ENCODE peak calls at places on chromosomes 7 and 10, in seven cellular contexts. One of them, this sample, is unnamed.

GRCh38 chr10:112588225-112588990 is 141.4 kb downstream of the VTI1A start:
- DNase-seq in GM12891: no peak
- DNase-seq in lower leg skin: no peak
- DNase-seq in A549: no peak
- DNase-seq in upper lobe of left lung: no peak
- DNase-seq in Peyer's patch: no peak
- DNase-seq in heart left ventricle: no peak
- DNase-seq in this sample: no peak

GRCh38 chr10:79050896-79051555 is 17.7 kb upstream of the ZMIZ1 start:
- DNase-seq in GM12891: no peak
- DNase-seq in lower leg skin: peak
- DNase-seq in A549: no peak
- DNase-seq in upper lobe of left lung: peak
- DNase-seq in Peyer's patch: no peak
- DNase-seq in heart left ventricle: no peak
- DNase-seq in this sample: no peak

GRCh38 chr10:74290703-74291102 is 139.7 kb downstream of the ADK start:
- DNase-seq in GM12891: no peak
- DNase-seq in lower leg skin: no peak
- DNase-seq in A549: no peak
- DNase-seq in upper lobe of left lung: no peak
- DNase-seq in Peyer's patch: no peak
- DNase-seq in heart left ventricle: no peak
- DNase-seq in this sample: no peak

GRCh38 chr7:149004405-149005370 is 23.6 kb downstream of the PDIA4 start:
- DNase-seq in GM12891: no peak
- DNase-seq in lower leg skin: no peak
- DNase-seq in A549: no peak
- DNase-seq in upper lobe of left lung: no peak
- DNase-seq in Peyer's patch: no peak
- DNase-seq in heart left ventricle: no peak
- DNase-seq in this sample: no peak

GRCh38 chr7:1526271-1526754 is 4.2 kb upstream of the MAFK start:
- DNase-seq in GM12891: no peak
- DNase-seq in lower leg skin: no peak
- DNase-seq in A549: peak
- DNase-seq in upper lobe of left lung: no peak
- DNase-seq in Peyer's patch: no peak
- DNase-seq in heart left ventricle: no peak
- DNase-seq in this sample: no peak

GRCh38 chr7:14690075-14690474 is 212.5 kb downstream of the DGKB start:
- DNase-seq in GM12891: no peak
- DNase-seq in lower leg skin: no peak
- DNase-seq in A549: no peak
- DNase-seq in upper lobe of left lung: no peak
- DNase-seq in Peyer's patch: no peak
- DNase-seq in heart left ventricle: no peak
- DNase-seq in this sample: no peak

GRCh38 chr7:24573554-24574338 is 494 bp downstream of the PALS2 start:
- DNase-seq in GM12891: peak
- DNase-seq in lower leg skin: peak
- DNase-seq in A549: peak
- DNase-seq in upper lobe of left lung: peak
- DNase-seq in Peyer's patch: peak
- DNase-seq in heart left ventricle: peak
- DNase-seq in this sample: peak

GRCh38 chr10:98492763-98493162 is 46.0 kb upstream of the HPS1 start:
- DNase-seq in GM12891: no peak
- DNase-seq in lower leg skin: no peak
- DNase-seq in A549: no peak
- DNase-seq in upper lobe of left lung: no peak
- DNase-seq in Peyer's patch: no peak
- DNase-seq in heart left ventricle: no peak
- DNase-seq in this sample: no peak

GRCh38 chr10:123926401-123927264 is 35.0 kb upstream of the CPXM2 start:
- DNase-seq in GM12891: no peak
- DNase-seq in lower leg skin: no peak
- DNase-seq in A549: peak
- DNase-seq in upper lobe of left lung: no peak
- DNase-seq in Peyer's patch: no peak
- DNase-seq in heart left ventricle: no peak
- DNase-seq in this sample: no peak

GRCh38 chr7:44158060-44158872 is 17.1 kb upstream of the MYL7 start:
- DNase-seq in GM12891: no peak
- DNase-seq in lower leg skin: peak
- DNase-seq in A549: no peak
- DNase-seq in upper lobe of left lung: no peak
- DNase-seq in Peyer's patch: no peak
- DNase-seq in heart left ventricle: no peak
- DNase-seq in this sample: no peak

DNA sequence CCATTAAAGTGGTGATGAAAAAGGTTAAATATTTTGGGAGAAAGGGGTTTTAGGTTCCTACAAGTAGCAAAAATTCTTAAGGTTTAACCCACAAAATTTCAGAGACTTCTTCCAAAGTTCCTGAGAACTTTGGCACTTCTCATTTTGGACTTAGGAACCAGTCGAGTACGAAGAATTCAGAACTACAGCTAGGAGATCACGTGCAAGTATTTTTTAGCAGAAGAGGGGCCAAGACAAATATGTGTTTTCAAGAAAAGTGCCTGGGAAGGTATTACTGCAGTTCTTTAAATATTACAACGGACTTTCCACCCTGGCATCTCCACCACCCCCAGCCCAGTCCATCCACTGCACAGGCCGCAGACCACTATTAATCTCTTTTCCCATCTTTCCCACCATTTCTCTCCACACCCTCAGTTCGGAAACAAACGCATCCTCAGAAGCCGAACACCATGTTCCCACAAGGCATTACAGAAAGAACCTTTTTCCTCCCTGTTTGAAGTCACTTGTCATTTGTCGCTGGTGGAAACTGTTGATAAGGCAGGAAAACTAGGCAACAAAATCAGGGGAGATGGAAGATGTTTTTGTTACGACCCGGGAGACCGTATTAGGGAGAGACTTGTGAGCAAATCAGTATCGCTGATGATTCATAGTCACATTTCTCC is 7.1 kb downstream of the INHBA start:
- DNase-seq in GM12891: no peak
- DNase-seq in lower leg skin: no peak
- DNase-seq in A549: peak
- DNase-seq in upper lobe of left lung: no peak
- DNase-seq in Peyer's patch: no peak
- DNase-seq in heart left ventricle: no peak
- DNase-seq in this sample: no peak
- TF ChIP-seq POLR2A in GM12891: no peak
- TF ChIP-seq POLR2A in lower leg skin: no peak
- TF ChIP-seq POLR2A in A549: no peak
- TF ChIP-seq POLR2A in upper lobe of left lung: no peak
- TF ChIP-seq POLR2A in Peyer's patch: no peak
- TF ChIP-seq POLR2A in heart left ventricle: no peak
- TF ChIP-seq POLR2A in this sample: no peak

GRCh38 chr7:23475579-23475844 is 5.2 kb upstream of the IGF2BP3 start:
- DNase-seq in GM12891: no peak
- DNase-seq in lower leg skin: no peak
- DNase-seq in A549: no peak
- DNase-seq in upper lobe of left lung: no peak
- DNase-seq in Peyer's patch: no peak
- DNase-seq in heart left ventricle: no peak
- DNase-seq in this sample: no peak

GRCh38 chr7:23474829-23475578 is 4.7 kb upstream of the IGF2BP3 start:
- DNase-seq in GM12891: no peak
- DNase-seq in lower leg skin: no peak
- DNase-seq in A549: no peak
- DNase-seq in upper lobe of left lung: no peak
- DNase-seq in Peyer's patch: no peak
- DNase-seq in heart left ventricle: no peak
- DNase-seq in this sample: no peak

GRCh38 chr7:23473848-23474097 is 3.5 kb upstream of the IGF2BP3 start:
- DNase-seq in GM12891: no peak
- DNase-seq in lower leg skin: no peak
- DNase-seq in A549: no peak
- DNase-seq in upper lobe of left lung: no peak
- DNase-seq in Peyer's patch: no peak
- DNase-seq in heart left ventricle: no peak
- DNase-seq in this sample: no peak

GRCh38 chr7:23472974-23473847 is 2.9 kb upstream of the IGF2BP3 start:
- DNase-seq in GM12891: no peak
- DNase-seq in lower leg skin: no peak
- DNase-seq in A549: peak
- DNase-seq in upper lobe of left lung: no peak
- DNase-seq in Peyer's patch: no peak
- DNase-seq in heart left ventricle: no peak
- DNase-seq in this sample: peak

DNA sequence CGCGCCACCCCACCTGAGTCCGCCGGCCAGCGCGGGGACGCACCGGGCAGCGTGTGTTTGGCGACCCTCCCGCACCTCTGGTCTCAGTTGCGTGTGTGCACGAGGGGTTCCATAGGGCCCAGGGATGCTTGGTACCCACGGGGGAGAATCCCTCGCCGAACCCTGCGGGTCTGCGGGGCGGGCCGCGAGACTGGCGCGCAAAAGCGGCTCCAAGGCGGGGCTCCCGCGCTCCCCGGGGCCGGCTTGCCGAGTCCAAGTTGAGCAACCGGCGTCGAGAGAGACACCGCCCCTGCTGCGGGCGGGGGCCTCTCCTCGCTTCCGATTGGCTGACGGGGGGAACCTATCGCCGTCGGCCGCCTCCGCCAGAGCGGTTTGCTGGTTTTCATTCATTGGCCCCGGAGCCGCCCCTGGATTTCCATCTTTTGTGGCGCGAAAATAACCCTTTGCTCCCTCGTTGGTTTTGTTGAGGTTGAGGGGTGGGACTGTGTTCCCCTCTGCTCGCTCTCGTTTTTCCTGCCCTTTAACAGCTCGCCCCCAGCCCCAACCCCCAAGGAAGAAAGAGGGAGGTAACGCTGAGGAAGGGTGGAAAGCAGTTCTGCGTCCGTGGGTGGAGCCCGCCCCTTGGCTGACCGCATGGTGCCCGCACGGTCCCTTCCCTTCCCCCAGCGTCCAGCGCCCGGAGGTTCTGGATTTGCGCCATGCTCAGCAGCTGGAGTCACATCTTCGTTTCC is 4.0 kb upstream of the IGF2BP3 start:
- DNase-seq in GM12891: peak
- DNase-seq in lower leg skin: peak
- DNase-seq in A549: peak
- DNase-seq in upper lobe of left lung: peak
- DNase-seq in Peyer's patch: no peak
- DNase-seq in heart left ventricle: peak
- DNase-seq in this sample: peak
- TF ChIP-seq POLR2A in GM12891: peak
- TF ChIP-seq POLR2A in lower leg skin: no peak
- TF ChIP-seq POLR2A in A549: peak
- TF ChIP-seq POLR2A in upper lobe of left lung: no peak
- TF ChIP-seq POLR2A in Peyer's patch: no peak
- TF ChIP-seq POLR2A in heart left ventricle: no peak
- TF ChIP-seq POLR2A in this sample: no peak

DNA sequence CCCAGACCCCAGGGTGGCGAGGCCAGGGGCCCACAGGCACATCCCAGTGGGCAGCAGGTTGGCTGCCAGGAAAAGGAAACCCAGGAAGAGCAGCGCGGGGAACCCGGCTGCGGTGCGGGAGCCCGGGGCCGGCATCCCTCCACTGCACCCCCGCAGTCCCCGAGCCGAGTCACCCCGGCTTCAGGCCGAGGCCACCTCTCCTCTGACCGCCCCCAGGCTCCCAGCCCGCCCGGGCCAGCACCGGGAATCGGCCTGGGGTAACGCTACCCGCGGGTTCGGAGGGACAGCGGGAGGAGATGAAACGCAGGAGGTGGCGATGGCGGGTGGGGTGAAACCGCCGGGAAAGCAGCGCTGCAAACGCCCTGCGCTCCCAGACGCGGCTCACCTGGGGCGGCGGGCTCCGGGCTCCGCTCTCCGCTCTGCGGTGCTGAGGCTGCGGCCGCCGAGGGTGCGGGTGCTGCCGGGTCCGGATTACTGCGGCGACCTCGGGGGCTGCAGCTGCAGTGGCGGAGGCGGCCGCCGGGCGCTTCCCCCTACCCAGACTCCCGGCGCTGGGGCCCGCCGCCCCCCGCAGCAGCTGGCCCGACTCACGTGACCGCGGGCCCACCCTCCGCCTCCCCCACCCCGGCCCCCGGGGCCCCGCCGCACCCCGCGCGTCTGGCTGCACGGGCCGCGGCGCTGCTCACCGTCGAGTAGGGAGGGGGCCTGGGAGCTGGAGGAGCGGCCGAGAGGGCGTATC is at the start of gene SCRN1:
- DNase-seq in GM12891: peak
- DNase-seq in lower leg skin: peak
- DNase-seq in A549: peak
- DNase-seq in upper lobe of left lung: peak
- DNase-seq in Peyer's patch: peak
- DNase-seq in heart left ventricle: peak
- DNase-seq in this sample: peak
- TF ChIP-seq POLR2A in GM12891: no peak
- TF ChIP-seq POLR2A in lower leg skin: no peak
- TF ChIP-seq POLR2A in A549: peak
- TF ChIP-seq POLR2A in upper lobe of left lung: no peak
- TF ChIP-seq POLR2A in Peyer's patch: no peak
- TF ChIP-seq POLR2A in heart left ventricle: no peak
- TF ChIP-seq POLR2A in this sample: no peak

GRCh38 chr7:29485376-29486190 is 78.1 kb upstream of the PRR15 start:
- DNase-seq in GM12891: no peak
- DNase-seq in lower leg skin: no peak
- DNase-seq in A549: no peak
- DNase-seq in upper lobe of left lung: no peak
- DNase-seq in Peyer's patch: no peak
- DNase-seq in heart left ventricle: no peak
- DNase-seq in this sample: no peak

GRCh38 chr7:29487424-29487823 is 76.2 kb upstream of the PRR15 start:
- DNase-seq in GM12891: no peak
- DNase-seq in lower leg skin: no peak
- DNase-seq in A549: no peak
- DNase-seq in upper lobe of left lung: no peak
- DNase-seq in Peyer's patch: no peak
- DNase-seq in heart left ventricle: no peak
- DNase-seq in this sample: no peak

GRCh38 chr7:29484280-29484679 is 79.4 kb upstream of the PRR15 start:
- DNase-seq in GM12891: no peak
- DNase-seq in lower leg skin: no peak
- DNase-seq in A549: no peak
- DNase-seq in upper lobe of left lung: no peak
- DNase-seq in Peyer's patch: no peak
- DNase-seq in heart left ventricle: no peak
- DNase-seq in this sample: no peak

GRCh38 chr7:29488203-29488970 is 75.2 kb upstream of the PRR15 start:
- DNase-seq in GM12891: no peak
- DNase-seq in lower leg skin: no peak
- DNase-seq in A549: no peak
- DNase-seq in upper lobe of left lung: no peak
- DNase-seq in Peyer's patch: no peak
- DNase-seq in heart left ventricle: no peak
- DNase-seq in this sample: no peak

DNA sequence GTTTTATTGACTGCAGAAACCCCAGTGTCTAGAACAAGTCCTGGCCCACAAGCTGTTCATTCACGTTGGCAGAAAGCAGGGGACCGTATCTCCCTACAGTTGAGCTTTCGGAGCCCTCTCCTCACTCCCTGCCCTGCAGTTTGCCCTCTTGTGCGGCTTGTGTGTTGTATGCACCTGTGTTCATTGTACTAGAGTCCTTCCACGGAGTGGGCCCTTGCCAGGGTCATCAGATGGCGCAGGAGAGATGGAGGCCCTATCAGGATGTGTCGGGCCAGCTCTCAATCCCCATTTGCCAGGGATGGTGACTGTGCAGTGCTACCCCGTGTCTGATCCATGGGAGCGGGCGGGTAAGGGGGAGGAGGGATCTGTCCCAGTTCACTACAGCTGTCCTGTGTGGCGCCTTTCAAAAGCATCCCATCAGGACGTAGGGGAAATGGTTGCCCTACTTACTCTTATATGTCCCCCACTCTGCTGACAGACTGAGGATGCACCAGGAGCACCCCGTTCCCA is 77.4 kb upstream of the PRR15 start:
- DNase-seq in GM12891: no peak
- DNase-seq in lower leg skin: no peak
- DNase-seq in A549: no peak
- DNase-seq in upper lobe of left lung: no peak
- DNase-seq in Peyer's patch: no peak
- DNase-seq in heart left ventricle: no peak
- DNase-seq in this sample: no peak
- TF ChIP-seq POLR2A in GM12891: no peak
- TF ChIP-seq POLR2A in lower leg skin: no peak
- TF ChIP-seq POLR2A in A549: no peak
- TF ChIP-seq POLR2A in upper lobe of left lung: no peak
- TF ChIP-seq POLR2A in Peyer's patch: no peak
- TF ChIP-seq POLR2A in heart left ventricle: no peak
- TF ChIP-seq POLR2A in this sample: no peak

This sample was measured in erythroblast.